ENCODE peak calls at places on chromosome 16, in four cellular contexts. L, D, R and H are unnamed samples.

GRCh38 chr16:48617711-48618148 is 7.8 kb upstream of the N4BP1 start:
- DNase-seq in D (no peak), L (peak; percentile 36), R (peak; percentile 63), H (no peak)

GRCh38 chr16:47016700-47017133 is 43.2 kb upstream of the DNAJA2 start:
- DNase-seq in R (no peak), D (no peak), L (no peak), H (no peak)

GRCh38 chr16:29757950-29758466 is 12.2 kb upstream of the C16orf54 start:
- DNase-seq in L (no peak), R (peak; percentile 77), D (no peak), H (no peak)

GRCh38 chr16:10501016-10501607 is 79.3 kb downstream of the EMP2 start:
- DNase-seq in D (no peak), R (no peak), L (no peak), H (no peak)

GRCh38 chr16:3173892-3174617 is 13.9 kb upstream of the OR1F1 start:
- DNase-seq in R (no peak), L (no peak), D (peak; percentile 85), H (no peak)

GRCh38 chr16:70258946-70259345 is 7.2 kb upstream of the EXOSC6 start:
- DNase-seq in R (no peak), L (no peak), D (no peak), H (no peak)

GRCh38 chr16:56938664-56939513 is 6.9 kb downstream of the HERPUD1 start:
- DNase-seq in L (no peak), D (no peak), R (no peak), H (no peak)

GRCh38 chr16:57245472-57246113 is 534 bp downstream of the ARL2BP start:
- DNase-seq in D (no peak), R (no peak), L (peak; percentile 40), H (no peak)

GRCh38 chr16:540645-541340 is 13.3 kb downstream of the CAPN15 start:
- DNase-seq in R (no peak), D (no peak), L (no peak), H (no peak)

GRCh38 chr16:84193480-84193879 is 2.5 kb downstream of the ADAD2 start:
- DNase-seq in L (no peak), R (no peak), D (no peak), H (no peak)

GRCh38 chr16:50257876-50258275 is 8.5 kb upstream of the ADCY7 start:
- DNase-seq in D (no peak), R (no peak), L (peak; percentile 5), H (peak; percentile 31)

GRCh38 chr16:81004646-81005353 is 1.9 kb downstream of the CMC2 start:
- DNase-seq in L (no peak), R (peak; percentile 62), D (peak; percentile 50), H (no peak)

GRCh38 chr16:67087803-67088202 is 21.9 kb upstream of the PHAF1 start:
- DNase-seq in L (no peak), D (no peak), R (no peak), H (no peak)

GRCh38 chr16:17166095-17166494 is 304.7 kb downstream of the XYLT1 start:
- DNase-seq in D (no peak), L (no peak), R (peak; percentile 14), H (no peak)

GRCh38 chr16:87675111-87675510 is 72.8 kb downstream of the JPH3 start:
- DNase-seq in R (no peak), L (no peak), D (no peak), H (no peak)

GRCh38 chr16:51151435-51151950 is 423 bp upstream of the SALL1 start:
- DNase-seq in L (peak; percentile 39), D (peak; percentile 15), R (peak; percentile 70), H (no peak)

GRCh38 chr16:68575082-68575481 is 36.0 kb downstream of the ZFP90 start:
- DNase-seq in D (no peak), L (no peak), R (no peak), H (no peak)

GRCh38 chr16:21302454-21302853 is 24.4 kb upstream of the CRYM start:
- DNase-seq in R (peak; percentile 3), D (no peak), L (no peak), H (no peak)

GRCh38 chr16:50021509-50021908 is 3.5 kb upstream of the CNEP1R1 start:
- DNase-seq in R (no peak), L (no peak), D (peak; percentile 20), H (no peak)

GRCh38 chr16:58339452-58339938 is 44.7 kb upstream of the PRSS54 start:
- DNase-seq in L (no peak), R (no peak), D (peak; percentile 58), H (no peak)

GRCh38 chr16:79776243-79776884 is 175.8 kb upstream of the MAF start:
- DNase-seq in R (no peak), L (no peak), D (no peak), H (no peak)

GRCh38 chr16:78648517-78648916 is 549.1 kb downstream of the WWOX start:
- DNase-seq in D (no peak), L (peak; percentile 68), R (no peak), H (no peak)

GRCh38 chr16:69906838-69907301 is 44.3 kb upstream of the CLEC18A start:
- DNase-seq in R (peak; percentile 96), D (no peak), L (no peak), H (no peak)

GRCh38 chr16:25580071-25580470 is 111.7 kb upstream of the HS3ST4 start:
- DNase-seq in R (no peak), D (no peak), L (no peak), H (no peak)

GRCh38 chr16:85618509-85618908 is 5.4 kb downstream of the GSE1 start:
- DNase-seq in D (no peak), R (no peak), L (no peak), H (no peak)
- H3K4me1 ChIP-seq in D (peaks cover 36% of the 10 kb centered on the region), R (peaks cover 8% of the 10 kb centered on the region), L (peaks cover 95% of the 10 kb centered on the region), H (peaks cover 29% of the 10 kb centered on the region)

GRCh38 chr16:85359147-85359822 is 247.0 kb upstream of the CIBAR2 start:
- DNase-seq in R (peak; percentile 34), D (no peak), L (no peak), H (no peak)

GRCh38 chr16:85360323-85361277 is 248.3 kb upstream of the CIBAR2 start:
- DNase-seq in R (no peak), L (peak; percentile 77), D (no peak), H (no peak)

GRCh38 chr16:85357924-85358505 is 245.7 kb upstream of the CIBAR2 start:
- DNase-seq in R (no peak), D (no peak), L (no peak), H (no peak)

GRCh38 chr16:85357323-85357722 is 245.1 kb upstream of the CIBAR2 start:
- DNase-seq in D (no peak), R (no peak), L (no peak), H (no peak)

DNA sequence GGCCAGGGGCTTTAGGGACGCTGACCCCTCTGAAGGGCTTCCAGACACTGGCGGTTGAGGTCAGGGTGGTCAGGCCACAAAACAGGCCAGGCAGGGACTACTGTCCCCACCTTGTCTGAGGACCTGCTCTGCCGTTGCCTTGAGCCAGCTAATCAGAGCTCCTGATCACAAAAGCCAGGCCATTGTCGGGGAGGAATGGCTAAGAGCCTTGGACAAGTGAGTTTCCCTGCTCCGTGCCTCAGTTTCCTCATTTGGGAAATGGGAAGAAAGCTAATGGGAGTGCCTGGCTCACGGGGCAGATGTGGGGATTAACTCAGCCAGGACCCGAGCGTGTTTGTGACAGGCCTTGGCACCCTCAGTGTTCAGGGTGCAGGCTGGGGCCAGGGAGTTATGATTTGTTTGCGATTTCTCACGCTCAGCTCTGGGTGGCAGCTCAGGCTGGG is 246.5 kb upstream of the CIBAR2 start:
- DNase-seq in D (no peak), R (no peak), L (no peak), H (no peak)
- H3K4me1 ChIP-seq in D (peaks cover 5% of the 10 kb centered on the region), R (peaks cover 24% of the 10 kb centered on the region), L (peaks cover 60% of the 10 kb centered on the region), H (no peaks in the 10 kb centered on the region)

GRCh38 chr16:11909653-11910551 is 5.9 kb downstream of the GSPT1 start:
- DNase-seq in L (no peak), D (no peak), R (peak; percentile 73), H (no peak)
- H3K4me1 ChIP-seq in L (peaks cover 87% of the 10 kb centered on the region), D (peaks cover 32% of the 10 kb centered on the region), R (peaks cover 16% of the 10 kb centered on the region), H (peaks cover 4% of the 10 kb centered on the region)

DNA sequence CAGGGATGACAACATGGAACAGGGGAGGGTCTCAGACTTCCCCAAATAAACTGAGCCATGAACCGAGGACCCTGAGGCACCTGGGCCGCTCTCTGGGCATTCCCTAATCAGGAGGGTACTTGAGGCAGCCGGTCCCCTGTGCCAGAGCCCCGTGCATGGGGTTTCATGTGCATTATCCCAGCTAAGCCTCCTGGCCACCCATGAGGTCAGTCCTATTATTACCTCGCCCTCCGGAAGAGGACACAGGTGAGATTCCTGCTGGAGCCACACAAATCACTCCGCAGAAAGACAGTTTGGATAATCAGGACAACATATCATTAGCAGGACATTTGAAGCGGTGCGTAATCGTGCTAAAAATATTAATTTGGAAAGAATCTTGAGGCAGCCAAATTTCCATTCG is 274.0 kb downstream of the PARN start:
- DNase-seq in L (no peak), R (no peak), D (no peak), H (no peak)
- H3K4me1 ChIP-seq in L (peaks cover 4% of the 10 kb centered on the region), R (peaks cover 1% of the 10 kb centered on the region), D (peaks cover 32% of the 10 kb centered on the region), H (no peaks in the 10 kb centered on the region)

GRCh38 chr16:75188832-75189477 is 18.0 kb downstream of the CTRB2 start:
- DNase-seq in D (no peak), R (no peak), L (no peak), H (no peak)
- H3K4me1 ChIP-seq in D (no peaks in the 10 kb centered on the region), R (no peaks in the 10 kb centered on the region), L (no peaks in the 10 kb centered on the region), H (no peaks in the 10 kb centered on the region)

GRCh38 chr16:89564476-89565255 is 4.2 kb downstream of the RPL13 start:
- DNase-seq in D (no peak), R (no peak), L (no peak), H (no peak)

GRCh38 chr16:89565506-89566372 is 5.3 kb downstream of the RPL13 start:
- DNase-seq in D (peak; percentile 74), L (peak; percentile 70), R (peak; percentile 44), H (peak; percentile 73)

GRCh38 chr16:89562939-89563338 is 2.5 kb downstream of the RPL13 start:
- DNase-seq in R (no peak), D (no peak), L (no peak), H (no peak)

GRCh38 chr16:89563639-89564392 is 3.3 kb downstream of the RPL13 start:
- DNase-seq in L (no peak), R (no peak), D (no peak), H (no peak)

DNA sequence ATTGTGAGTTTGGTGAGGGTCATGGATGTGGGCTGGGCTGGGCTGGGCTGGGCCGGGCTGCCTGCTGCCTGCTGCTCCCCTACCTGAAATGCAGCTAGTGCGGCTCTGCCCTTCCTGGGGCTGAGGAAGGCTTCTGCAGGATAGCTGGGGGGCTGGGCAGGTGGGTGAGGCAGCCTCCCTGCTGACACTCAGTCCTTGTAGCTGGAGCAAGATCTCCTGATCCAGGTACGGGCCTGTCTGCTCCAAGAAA is 4.7 kb downstream of the RPL13 start:
- DNase-seq in L (no peak), D (peak; percentile 64), R (no peak), H (no peak)
- H3K4me1 ChIP-seq in L (peaks cover 56% of the 10 kb centered on the region), D (peaks cover 39% of the 10 kb centered on the region), R (peaks cover 21% of the 10 kb centered on the region), H (peaks cover 44% of the 10 kb centered on the region)

GRCh38 chr16:85652431-85653221 is 36.1 kb downstream of the GINS2 start:
- DNase-seq in R (peak; percentile 38), L (peak; percentile 63), D (peak; percentile 62), H (no peak)
- H3K4me1 ChIP-seq in R (peaks cover 14% of the 10 kb centered on the region), L (peaks cover 66% of the 10 kb centered on the region), D (peaks cover 39% of the 10 kb centered on the region), H (no peaks in the 10 kb centered on the region)